ENCODE peak calls at places on chromosomes 1 and 21, in nine cellular contexts. P, W, Z, D, F, X, A, N and Y are unnamed samples.

GRCh38 chr21:32456497-32456918 is 44.0 kb downstream of the EVA1C start:
- DNase-seq in P (no peak), W (peak), Z (no peak), D (no peak), F (no peak), X (no peak), A (peak), N (no peak), Y (no peak)

GRCh38 chr1:61448934-61449368 is 276.0 kb downstream of the TM2D1 start:
- DNase-seq in P (peak), W (peak), Z (no peak), D (peak), F (no peak), X (no peak), A (no peak), N (no peak), Y (peak)

GRCh38 chr21:45080639-45081414 is 6.4 kb downstream of the ADARB1 start:
- DNase-seq in P (no peak), W (no peak), Z (no peak), D (no peak), F (no peak), X (no peak), A (peak), N (no peak), Y (no peak)

GRCh38 chr1:151166506-151166956 is 587 bp downstream of the SCNM1 start:
- DNase-seq in P (no peak), W (no peak), Z (no peak), D (no peak), F (peak), X (peak), A (peak), N (no peak), Y (no peak)

GRCh38 chr1:17412093-17412870 is 27.2 kb downstream of the RCC2 start:
- DNase-seq in P (no peak), W (no peak), Z (no peak), D (no peak), F (no peak), X (no peak), A (no peak), N (no peak), Y (no peak)

GRCh38 chr21:44029460-44030087 is 17.5 kb downstream of the TRAPPC10 start:
- DNase-seq in P (no peak), W (no peak), Z (no peak), D (no peak), F (no peak), X (no peak), A (no peak), N (no peak), Y (no peak)

GRCh38 chr21:39776589-39776988 is 31.6 kb downstream of the IGSF5 start:
- DNase-seq in P (no peak), W (no peak), Z (no peak), D (no peak), F (no peak), X (no peak), A (no peak), N (no peak), Y (no peak)

GRCh38 chr21:41547111-41547510 is 39.2 kb upstream of the TMPRSS2 start:
- DNase-seq in P (no peak), W (no peak), Z (no peak), D (no peak), F (no peak), X (no peak), A (no peak), N (no peak), Y (no peak)

GRCh38 chr1:24540906-24541710 is 14.8 kb upstream of the NCMAP start:
- DNase-seq in P (no peak), W (no peak), Z (no peak), D (no peak), F (peak), X (no peak), A (peak), N (peak), Y (peak)

GRCh38 chr1:114737314-114737713 is 20.5 kb downstream of the CSDE1 start:
- DNase-seq in P (no peak), W (no peak), Z (no peak), D (no peak), F (no peak), X (no peak), A (no peak), N (no peak), Y (no peak)

GRCh38 chr1:204320413-204320812 is 39.3 kb downstream of the PLEKHA6 start:
- DNase-seq in P (no peak), W (no peak), Z (peak), D (no peak), F (peak), X (no peak), A (peak), N (no peak), Y (no peak)

GRCh38 chr21:38142226-38142625 is 114.6 kb upstream of the KCNJ15 start:
- DNase-seq in P (no peak), W (no peak), Z (no peak), D (no peak), F (no peak), X (no peak), A (no peak), N (no peak), Y (no peak)

GRCh38 chr1:89998306-89998705 is 3.4 kb downstream of the ZNF326 start:
- DNase-seq in P (no peak), W (no peak), Z (no peak), D (no peak), F (no peak), X (no peak), A (peak), N (no peak), Y (no peak)

GRCh38 chr1:110214454-110215404 is 4.6 kb downstream of the KCNC4 start:
- DNase-seq in P (no peak), W (no peak), Z (no peak), D (no peak), F (no peak), X (no peak), A (peak), N (no peak), Y (no peak)

GRCh38 chr1:212488436-212489283 is 55.9 kb downstream of the NENF start:
- DNase-seq in P (no peak), W (peak), Z (no peak), D (peak), F (peak), X (no peak), A (peak), N (peak), Y (peak)

GRCh38 chr1:179053486-179053885 is 27.8 kb downstream of the FAM20B start:
- DNase-seq in P (no peak), W (no peak), Z (no peak), D (no peak), F (no peak), X (no peak), A (no peak), N (no peak), Y (no peak)

GRCh38 chr1:19737413-19737812 is 62.3 kb downstream of the TMCO4 start:
- DNase-seq in P (no peak), W (no peak), Z (no peak), D (no peak), F (no peak), X (no peak), A (no peak), N (no peak), Y (no peak)
- TF ChIP-seq CTCF in P (no peak), W (no peak), Z (no peak), D (no peak), F (no peak), X (no peak), A (peak), N (peak), Y (no peak)

DNA sequence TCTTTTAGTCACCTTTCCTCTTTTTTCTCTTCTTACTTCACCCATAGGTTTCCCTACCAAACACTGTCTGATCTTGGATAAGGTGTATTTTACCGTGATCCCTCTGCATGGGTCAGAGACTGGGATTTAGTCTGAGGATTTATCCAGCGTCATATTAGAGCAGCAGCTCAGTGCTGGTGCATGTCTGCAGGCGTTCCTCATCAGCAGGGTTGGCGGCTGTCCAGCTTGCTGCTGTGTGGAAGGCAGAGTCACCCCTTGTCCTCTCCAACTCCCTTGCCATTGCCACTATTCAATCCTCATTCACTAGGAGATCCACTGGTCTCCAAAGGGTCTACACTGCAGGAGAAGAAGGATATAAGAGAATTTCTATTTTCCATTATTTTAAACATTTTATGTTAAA is 7.3 kb upstream of the FAM78B start:
- DNase-seq in P (peak), W (peak), Z (no peak), D (no peak), F (no peak), X (no peak), A (no peak), N (no peak), Y (no peak)
- TF ChIP-seq CTCF in P (no peak), W (no peak), Z (no peak), D (no peak), F (no peak), X (no peak), A (no peak), N (no peak), Y (no peak)

DNA sequence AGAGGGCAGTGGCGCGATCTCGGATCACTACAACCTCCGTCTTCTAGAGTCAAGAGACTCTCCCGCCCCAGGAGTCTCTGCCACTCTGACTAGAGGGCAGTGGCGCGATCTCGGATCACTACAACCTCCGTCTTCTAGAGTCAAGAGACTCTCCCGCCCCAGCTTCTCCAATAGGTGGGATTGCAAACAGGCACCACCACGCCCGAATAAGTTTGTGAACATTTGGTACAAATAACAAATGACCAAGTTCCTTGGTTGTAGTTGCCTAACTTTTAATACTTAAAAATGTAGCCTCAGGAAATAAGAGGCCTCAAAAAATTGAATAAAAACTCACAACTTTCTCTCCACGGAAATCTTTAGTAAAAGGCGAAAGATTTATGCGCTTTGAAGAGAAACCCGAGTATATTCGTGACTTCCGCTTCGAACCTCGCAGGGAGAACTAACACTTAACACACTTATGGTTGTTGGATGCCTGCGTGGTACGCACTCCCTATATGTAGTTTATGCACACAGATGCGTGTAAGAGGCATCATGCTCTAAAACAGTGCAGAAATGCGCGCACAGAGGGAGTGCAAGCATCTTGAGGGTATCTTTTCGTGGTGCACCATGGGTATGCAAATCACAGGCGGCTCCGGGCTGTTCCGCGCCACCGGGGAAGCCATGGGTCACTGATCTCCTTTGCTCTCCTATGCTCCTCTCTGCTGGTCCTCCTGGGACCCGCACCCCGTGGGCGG is 11.4 kb downstream of the BTBD19 start:
- DNase-seq in P (peak), W (peak), Z (peak), D (peak), F (peak), X (peak), A (peak), N (peak), Y (peak)
- TF ChIP-seq CTCF in P (no peak), W (no peak), Z (peak), D (no peak), F (no peak), X (no peak), A (peak), N (peak), Y (no peak)

GRCh38 chr1:36199934-36200741 is 24.1 kb upstream of the THRAP3 start:
- DNase-seq in P (peak), W (no peak), Z (no peak), D (peak), F (no peak), X (no peak), A (peak), N (no peak), Y (no peak)
- TF ChIP-seq CTCF in P (no peak), W (no peak), Z (no peak), D (no peak), F (no peak), X (no peak), A (no peak), N (no peak), Y (no peak)

DNA sequence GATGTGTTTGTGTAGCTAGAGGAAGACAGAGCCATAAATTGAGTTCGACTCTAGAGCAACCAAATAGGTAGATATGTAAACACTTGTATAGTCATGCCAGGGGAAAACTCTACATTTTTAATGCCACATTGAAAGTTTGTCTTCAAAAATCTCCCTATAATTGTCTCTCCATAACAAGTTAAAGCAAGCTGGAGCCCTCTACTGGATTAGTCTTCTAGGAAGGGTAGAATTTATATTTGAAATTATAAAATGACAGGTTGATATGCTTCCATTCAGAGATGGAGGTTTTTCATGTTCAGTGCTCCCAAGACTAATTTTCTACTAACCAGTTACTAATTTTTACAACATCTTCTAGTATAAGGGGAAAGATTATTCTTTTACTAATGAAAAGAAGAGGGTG is 13.1 kb upstream of the COL24A1 start:
- DNase-seq in P (no peak), W (no peak), Z (no peak), D (no peak), F (no peak), X (no peak), A (peak), N (no peak), Y (no peak)
- TF ChIP-seq CTCF in P (no peak), W (no peak), Z (no peak), D (no peak), F (no peak), X (no peak), A (peak), N (no peak), Y (no peak)